ENCODE peak calls at places on chromosomes 4 and X, in six cellular contexts. H is effector memory CD4-positive, alpha-beta T cell; O is PC-3; U is ascending aorta; P is SK-N-SH; V is MG63. J is an unnamed sample. For H3K9me3, the result is how much of the 10 kb centered on the place peaks cover.

GRCh38 chr4:177478496-177478895 is 36.3 kb upstream of the AGA start:
- DNase-seq in H (no peak), O (no peak), U (no peak), P (no peak), V (no peak), J (no peak)

GRCh38 chr4:178917756-178918155 is 1475.5 kb upstream of the AGA start:
- DNase-seq in H (no peak), O (no peak), U (no peak), P (no peak), V (no peak), J (no peak)

GRCh38 chrX:10519278-10519677 is 101.1 kb downstream of the MID1 start:
- DNase-seq in H (no peak), O (no peak), U (no peak), P (no peak), V (no peak), J (no peak)

GRCh38 chr4:10185518-10186227 is 69.1 kb upstream of the WDR1 start:
- DNase-seq in H (no peak), O (no peak), U (no peak), P (no peak), V (no peak), J (peak)

GRCh38 chr4:14396183-14396582 is 606.1 kb upstream of the CPEB2 start:
- DNase-seq in H (no peak), O (peak), U (no peak), P (no peak), V (no peak), J (no peak)

GRCh38 chr4:10684631-10685030 is at the start of gene CLNK:
- DNase-seq in H (no peak), O (no peak), U (no peak), P (no peak), V (no peak), J (no peak)

GRCh38 chr4:140289486-140289885 is 84.0 kb upstream of the SCOC start:
- DNase-seq in H (no peak), O (no peak), U (no peak), P (no peak), V (no peak), J (no peak)

GRCh38 chrX:39301041-39301440 is 499.8 kb downstream of the MID1IP1 start:
- DNase-seq in H (no peak), O (no peak), U (no peak), P (no peak), V (no peak), J (no peak)

GRCh38 chr4:16663722-16664121 is 234.7 kb downstream of the LDB2 start:
- DNase-seq in H (no peak), O (no peak), U (no peak), P (no peak), V (no peak), J (no peak)

DNA sequence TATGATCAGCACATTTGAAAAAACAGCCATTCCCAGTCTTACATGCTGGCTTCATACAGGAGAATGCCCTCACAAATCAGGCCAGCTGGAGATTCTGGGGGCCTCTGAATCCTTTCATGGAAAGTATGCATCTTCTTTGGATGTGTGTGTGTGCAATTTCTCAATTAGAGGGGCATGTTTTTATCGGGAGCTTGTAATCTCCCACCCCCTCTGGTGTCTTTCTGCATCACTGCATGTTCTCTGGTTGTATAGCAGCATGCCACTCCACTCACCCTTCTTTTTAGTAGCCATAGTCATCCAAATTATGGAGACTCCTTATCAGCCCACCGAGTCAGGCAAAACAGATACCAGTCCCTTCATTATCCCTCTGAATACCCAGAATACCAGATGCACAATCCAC is 282.2 kb upstream of the SLIT2 start:
- DNase-seq in H (no peak), O (no peak), U (no peak), P (peak), V (no peak), J (no peak)
- H3K9me3 ChIP-seq in H (under half), O (under half), U (under half), P (under half), V (under half), J (under half)

DNA sequence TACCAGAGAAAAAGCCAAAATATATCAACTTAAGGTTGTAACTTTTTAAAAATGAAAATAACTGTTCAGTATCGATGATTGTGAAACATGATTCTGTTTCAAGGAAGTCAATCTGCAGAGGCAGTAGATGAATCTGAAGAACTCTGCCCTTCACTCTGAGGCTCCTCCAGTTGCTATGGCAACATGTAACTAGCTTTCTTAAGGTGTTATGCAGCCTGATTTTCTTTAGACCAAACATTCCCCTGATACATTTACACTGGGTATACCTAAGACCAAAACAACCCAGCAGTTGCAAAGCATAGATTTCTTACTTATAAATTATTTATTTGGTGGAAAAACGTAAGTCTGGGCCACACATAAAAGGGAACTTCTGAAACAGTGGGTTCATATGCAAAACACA is 133.6 kb upstream of the RASGEF1B start:
- DNase-seq in H (no peak), O (no peak), U (no peak), P (no peak), V (no peak), J (peak)
- H3K4me3 ChIP-seq in H (no peak), O (no peak), U (no peak), P (no peak), V (no peak), J (no peak)

DNA sequence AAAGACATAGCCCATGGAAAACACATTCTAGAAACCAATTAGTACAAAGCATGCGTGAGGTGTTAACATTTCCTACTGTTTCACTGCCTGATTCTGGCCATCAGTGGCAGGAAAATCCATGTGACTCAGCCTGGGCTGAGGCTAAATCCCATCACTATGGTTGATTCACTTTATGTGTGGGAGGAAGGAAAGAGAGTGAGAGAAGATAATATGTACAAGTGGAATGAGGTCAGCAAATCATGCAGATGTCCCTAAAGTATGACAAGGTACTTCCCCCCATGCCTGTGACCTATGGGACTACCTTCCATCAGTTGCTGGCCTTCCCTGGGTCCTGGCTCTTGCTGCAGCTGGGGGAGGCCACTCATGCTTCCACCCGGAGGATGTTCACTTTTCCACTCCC is 64.2 kb upstream of the MAP3K15 start:
- DNase-seq in H (no peak), O (peak), U (no peak), P (no peak), V (peak), J (no peak)
- H3K9me3 ChIP-seq in H (under half), O (under half), U (under half), P (under half), V (under half), J (under half)

DNA sequence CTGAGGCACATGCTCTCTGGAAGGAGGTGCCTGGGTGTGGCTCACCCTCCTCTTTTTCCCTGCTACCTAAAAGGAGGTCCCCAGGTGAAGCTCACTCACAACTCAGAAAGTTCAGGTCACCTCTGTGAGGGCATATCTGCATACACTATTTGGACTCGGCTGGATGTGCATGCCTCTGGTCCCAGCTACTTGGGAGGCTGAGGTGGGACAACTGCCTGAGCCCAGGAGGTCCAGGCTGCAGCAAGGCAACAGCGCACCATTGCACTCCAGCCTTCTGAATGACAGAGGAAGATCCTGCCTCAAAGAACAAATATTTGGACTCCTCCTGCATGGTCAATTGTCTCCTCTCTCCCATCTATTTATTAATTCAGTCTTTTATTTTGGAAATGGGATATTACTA is 46.4 kb downstream of the CPLX1 start:
- DNase-seq in H (no peak), O (no peak), U (no peak), P (no peak), V (no peak), J (no peak)
- H3K4me3 ChIP-seq in H (no peak), O (peak), U (no peak), P (no peak), V (no peak), J (no peak)

DNA sequence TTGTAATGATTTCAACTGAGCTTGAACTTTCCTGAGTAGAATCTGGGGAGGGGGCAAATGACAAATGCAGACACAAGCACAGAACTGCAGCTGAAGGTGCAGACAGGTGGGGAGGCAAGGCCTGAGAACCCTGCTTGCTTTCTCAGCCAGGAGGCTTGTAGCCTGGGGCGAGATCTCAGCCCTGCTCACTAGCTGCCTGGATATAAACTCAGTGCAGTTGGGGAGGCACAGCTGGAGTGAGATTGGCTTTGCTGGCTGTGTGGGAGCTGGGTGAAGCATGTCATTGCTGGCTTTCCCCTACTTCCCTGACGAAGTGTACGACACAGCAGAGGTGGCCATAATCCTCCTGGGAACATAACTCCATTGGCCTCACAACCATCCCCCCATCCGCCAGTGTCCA is 55.5 kb upstream of the NEXMIF start:
- DNase-seq in H (no peak), O (no peak), U (no peak), P (no peak), V (no peak), J (no peak)
- H3K9me3 ChIP-seq in H (under half), O (under half), U (under half), P (under half), V (under half), J (under half)

DNA sequence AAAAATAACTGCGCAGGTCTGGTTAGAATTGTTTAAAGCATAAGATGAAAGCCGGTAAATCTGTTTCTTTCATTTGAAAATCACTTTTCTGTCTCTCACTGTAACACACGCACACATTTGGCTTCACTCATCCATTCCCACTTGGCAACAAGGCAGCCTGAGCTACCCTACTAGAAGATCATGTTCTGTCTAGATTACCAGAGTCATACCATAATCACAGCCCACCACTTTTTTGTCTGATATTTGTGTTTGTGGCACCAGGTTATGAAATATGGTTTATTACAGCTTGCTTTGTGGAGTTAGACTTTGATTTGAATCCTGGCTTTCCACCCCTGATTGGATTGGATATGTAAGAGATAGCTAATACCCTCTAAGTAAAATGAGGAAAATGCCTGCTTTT is 2.2 kb downstream of the USO1 start:
- DNase-seq in H (no peak), O (no peak), U (peak), P (no peak), V (no peak), J (no peak)
- H3K4me3 ChIP-seq in H (no peak), O (peak), U (peak), P (peak), V (peak), J (no peak)

DNA sequence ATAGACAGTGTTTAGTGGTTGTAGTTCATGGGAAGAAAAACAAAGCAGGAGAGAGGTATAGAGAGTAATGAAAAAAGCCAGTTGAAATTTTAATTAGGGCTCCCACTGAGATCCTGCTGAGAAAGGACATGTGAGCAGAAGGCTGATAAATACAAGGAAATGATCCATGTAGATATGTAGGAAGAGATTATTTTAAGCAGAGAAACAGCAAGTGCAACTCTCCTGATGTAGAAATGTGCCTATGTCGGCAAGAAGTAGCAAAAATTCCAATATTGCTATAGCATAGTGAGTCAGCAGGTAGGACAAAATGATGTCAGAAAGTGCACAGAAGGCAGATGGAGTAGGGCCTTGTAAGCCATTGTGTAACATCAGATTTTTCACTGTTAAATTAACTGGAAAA is 1027.3 kb downstream of the PCDH18 start:
- DNase-seq in H (no peak), O (no peak), U (no peak), P (no peak), V (no peak), J (no peak)
- H3K9me3 ChIP-seq in H (under half), O (under half), U (under half), P (under half), V (under half), J (under half)